ENCODE peak calls at places on chromosome 3, in five cellular contexts. U, P, M, K and H are unnamed samples.

GRCh38 chr3:13317596-13318320 is 102.4 kb downstream of the NUP210 start:
- DNase-seq in K (no peak), M (no peak), U (no peak), P (no peak), H (no peak)

GRCh38 chr3:38089163-38089562 is 47.8 kb downstream of the ACAA1 start:
- DNase-seq in U (peak; percentile 19), M (no peak), P (no peak), K (no peak), H (no peak)

GRCh38 chr3:153273767-153274443 is 111.9 kb downstream of the RAP2B start:
- DNase-seq in U (no peak), M (no peak), K (no peak), P (peak; percentile 74), H (no peak)

GRCh38 chr3:156483961-156484787 is 70.7 kb downstream of the SSR3 start:
- DNase-seq in U (peak; percentile 12), K (peak; percentile 31), P (peak; percentile 68), M (no peak), H (peak; percentile 66)

GRCh38 chr3:71498053-71498452 is 85.5 kb downstream of the FOXP1 start:
- DNase-seq in P (no peak), U (no peak), K (no peak), M (no peak), H (no peak)

GRCh38 chr3:147397911-147398809 is 8.2 kb downstream of the ZIC4 start:
- DNase-seq in U (no peak), M (no peak), K (no peak), P (no peak), H (no peak)

GRCh38 chr3:141828487-141829284 is 47.8 kb upstream of the ATP1B3 start:
- DNase-seq in K (peak; percentile 78), M (no peak), P (peak; percentile 35), U (peak; percentile 15), H (no peak)

GRCh38 chr3:63967675-63968611 is 55.4 kb downstream of the PSMD6 start:
- DNase-seq in M (no peak), K (peak; percentile 57), U (peak; percentile 43), P (peak; percentile 55), H (peak; percentile 74)

GRCh38 chr3:56985460-56986327 is 74.8 kb upstream of the SPATA12 start:
- DNase-seq in M (no peak), U (no peak), K (no peak), P (peak; percentile 19), H (no peak)

GRCh38 chr3:78645628-78646310 is 1122.0 kb downstream of the ROBO1 start:
- DNase-seq in P (peak; percentile 75), M (no peak), U (peak; percentile 73), K (no peak), H (no peak)

GRCh38 chr3:13420051-13420816 is at the start of gene NUP210:
- DNase-seq in M (peak; percentile 78), K (peak; percentile 70), P (no peak), U (peak; percentile 82), H (no peak)

GRCh38 chr3:135456182-135456790 is 509.2 kb upstream of the PPP2R3A start:
- DNase-seq in K (no peak), M (no peak), U (peak; percentile 48), P (no peak), H (no peak)

GRCh38 chr3:23966308-23966707 is 21.2 kb downstream of the NR1D2 start:
- DNase-seq in K (no peak), U (peak; percentile 62), P (peak; percentile 89), M (no peak), H (no peak)

GRCh38 chr3:45134758-45135521 is 11.2 kb downstream of the CDCP1 start:
- DNase-seq in U (no peak), M (no peak), K (no peak), P (peak; percentile 49), H (no peak)

GRCh38 chr3:31184257-31185003 is 290.0 kb upstream of the GADL1 start:
- DNase-seq in U (no peak), K (no peak), P (peak; percentile 17), M (no peak), H (no peak)

GRCh38 chr3:126305427-126305826 is 51.8 kb downstream of the KLF15 start:
- DNase-seq in U (no peak), P (peak; percentile 59), K (no peak), M (no peak), H (no peak)

GRCh38 chr3:197592361-197593045 is 36.7 kb upstream of the BDH1 start:
- DNase-seq in U (no peak), M (no peak), K (no peak), P (no peak), H (no peak)

GRCh38 chr3:65950340-65951326 is 88.1 kb downstream of the MAGI1 start:
- DNase-seq in K (no peak), U (no peak), M (no peak), P (no peak), H (no peak)

GRCh38 chr3:108410531-108410984 is 99.8 kb downstream of the MYH15 start:
- DNase-seq in U (no peak), M (no peak), P (no peak), K (no peak), H (no peak)

GRCh38 chr3:134448664-134449063 is 37.1 kb downstream of the ANAPC13 start:
- DNase-seq in U (no peak), P (no peak), K (no peak), M (no peak), H (no peak)

GRCh38 chr3:127173516-127174166 is 19.3 kb upstream of the PRR23E start:
- DNase-seq in U (no peak), P (no peak), K (no peak), M (no peak), H (no peak)

GRCh38 chr3:193190387-193190786 is 50.6 kb upstream of the PLAAT1 start:
- DNase-seq in U (peak; percentile 74), K (no peak), P (no peak), M (peak; percentile 10), H (no peak)

GRCh38 chr3:85567074-85567676 is 608.4 kb downstream of the CADM2 start:
- DNase-seq in P (peak; percentile 14), U (peak; percentile 80), K (peak; percentile 30), M (no peak), H (no peak)